ENCODE peak calls at places on chromosomes 2 and 18, in ten cellular contexts. S, J, U, V, Z, Q, F, W, A and L are unnamed samples.

GRCh38 chr18:45415614-45416013 is 199.7 kb upstream of the SLC14A2 start:
- DNase-seq in S (no peak), J (no peak), U (no peak), V (no peak), Z (no peak), Q (no peak), F (no peak), W (no peak), A (no peak), L (no peak)

GRCh38 chr2:85445316-85446295 is 27.1 kb downstream of the SH2D6 start:
- DNase-seq in S (no peak), J (no peak), U (no peak), V (peak; percentile 76), Z (no peak), Q (no peak), F (no peak), W (no peak), A (no peak), L (no peak)

GRCh38 chr2:102634831-102635241 is 15.5 kb downstream of the SLC9A2 start:
- DNase-seq in S (no peak), J (no peak), U (no peak), V (no peak), Z (no peak), Q (no peak), F (no peak), W (no peak), A (no peak), L (no peak)

GRCh38 chr2:188969236-188970032 is 4.7 kb upstream of the COL3A1 start:
- DNase-seq in S (no peak), J (no peak), U (no peak), V (no peak), Z (peak; percentile 23), Q (no peak), F (no peak), W (no peak), A (no peak), L (no peak)

GRCh38 chr2:212154392-212154791 is 384.2 kb downstream of the ERBB4 start:
- DNase-seq in S (no peak), J (no peak), U (no peak), V (no peak), Z (no peak), Q (no peak), F (no peak), W (no peak), A (no peak), L (no peak)

GRCh38 chr18:23645561-23645960 is 17.1 kb downstream of the ANKRD29 start:
- DNase-seq in S (no peak), J (no peak), U (no peak), V (no peak), Z (no peak), Q (no peak), F (no peak), W (no peak), A (no peak), L (no peak)

GRCh38 chr2:223954401-223954800 is 2.9 kb upstream of the MRPL44 start:
- DNase-seq in S (no peak), J (no peak), U (no peak), V (no peak), Z (no peak), Q (no peak), F (no peak), W (no peak), A (no peak), L (no peak)

GRCh38 chr2:3214827-3215404 is 162.7 kb downstream of the EIPR1 start:
- DNase-seq in S (no peak), J (no peak), U (no peak), V (no peak), Z (no peak), Q (no peak), F (no peak), W (no peak), A (no peak), L (no peak)

GRCh38 chr2:46847185-46847710 is 68.4 kb downstream of the MCFD2 start:
- DNase-seq in S (peak; percentile 96), J (no peak), U (peak; percentile 89), V (peak; percentile 99), Z (peak; percentile 95), Q (no peak), F (peak; percentile 97), W (peak; percentile 83), A (peak; percentile 97), L (peak; percentile 64)

GRCh38 chr2:877747-878146 is 72.9 kb upstream of the SNTG2 start:
- DNase-seq in S (no peak), J (no peak), U (no peak), V (no peak), Z (no peak), Q (no peak), F (no peak), W (no peak), A (peak; percentile 7), L (no peak)

GRCh38 chr2:159086332-159086731 is 117.9 kb downstream of the TANC1 start:
- DNase-seq in S (no peak), J (no peak), U (no peak), V (peak; percentile 42), Z (no peak), Q (no peak), F (no peak), W (no peak), A (peak; percentile 31), L (no peak)

GRCh38 chr18:26228562-26229260 is 2.5 kb downstream of the TAF4B start:
- DNase-seq in S (no peak), J (no peak), U (no peak), V (no peak), Z (peak; percentile 9), Q (no peak), F (no peak), W (no peak), A (no peak), L (no peak)

GRCh38 chr2:128585706-128586105 is 267.0 kb upstream of the HS6ST1 start:
- DNase-seq in S (no peak), J (no peak), U (peak; percentile 1), V (peak; percentile 26), Z (peak; percentile 94), Q (no peak), F (no peak), W (no peak), A (no peak), L (no peak)

GRCh38 chr2:191691016-191691725 is 13.2 kb downstream of the NABP1 start:
- DNase-seq in S (peak; percentile 62), J (peak; percentile 59), U (no peak), V (peak; percentile 48), Z (peak; percentile 92), Q (peak; percentile 61), F (no peak), W (no peak), A (peak; percentile 64), L (no peak)

GRCh38 chr2:62441421-62441820 is 64.6 kb downstream of the TMEM17 start:
- DNase-seq in S (no peak), J (no peak), U (no peak), V (no peak), Z (no peak), Q (no peak), F (no peak), W (no peak), A (no peak), L (no peak)

GRCh38 chr2:238167344-238167715 is 8.6 kb downstream of the ERFE start:
- DNase-seq in S (no peak), J (no peak), U (no peak), V (no peak), Z (no peak), Q (no peak), F (peak; percentile 44), W (no peak), A (no peak), L (no peak)

GRCh38 chr2:73970850-73971471 is 13.7 kb upstream of the TET3 start:
- DNase-seq in S (peak; percentile 82), J (peak; percentile 88), U (peak; percentile 75), V (peak; percentile 85), Z (no peak), Q (no peak), F (peak; percentile 77), W (no peak), A (peak; percentile 78), L (peak; percentile 65)

GRCh38 chr2:39620067-39620466 is 45.6 kb upstream of the TMEM178A start:
- DNase-seq in S (peak; percentile 46), J (no peak), U (peak; percentile 54), V (peak; percentile 85), Z (peak; percentile 96), Q (no peak), F (no peak), W (peak; percentile 25), A (peak; percentile 26), L (peak; percentile 10)

DNA sequence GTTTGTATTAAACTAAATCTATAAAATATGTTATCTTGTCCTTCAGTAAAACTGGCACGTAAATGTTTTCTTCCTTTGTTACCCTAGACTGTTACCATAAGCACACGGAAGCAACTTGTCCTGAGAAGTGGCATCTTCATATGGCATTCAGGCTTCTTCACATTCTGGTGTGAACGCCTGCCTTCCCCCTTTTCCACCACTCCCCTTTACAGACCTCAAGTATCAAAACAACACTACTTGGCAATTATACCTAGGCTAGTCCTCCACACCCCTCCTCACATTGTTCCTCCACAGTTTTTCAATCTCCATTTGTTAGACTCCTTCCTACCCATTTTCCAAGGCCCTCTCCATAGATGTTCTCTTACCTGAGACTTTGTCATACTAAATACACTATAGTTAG is 2.9 kb downstream of the MEX3C start:
- DNase-seq in S (no peak), J (no peak), U (no peak), V (no peak), Z (no peak), Q (no peak), F (no peak), W (no peak), A (no peak), L (no peak)
- H3K4me1 ChIP-seq in S (peaks cover 5% of the 10 kb centered on the region), J (peaks cover 10% of the 10 kb centered on the region), U (peaks cover 27% of the 10 kb centered on the region), V (peaks cover 61% of the 10 kb centered on the region), Z (peaks cover 6% of the 10 kb centered on the region), Q (peaks cover 11% of the 10 kb centered on the region), F (peaks cover 42% of the 10 kb centered on the region), W (peaks cover 33% of the 10 kb centered on the region), A (peaks cover 6% of the 10 kb centered on the region), L (peaks cover 51% of the 10 kb centered on the region)

GRCh38 chr2:194383404-194383803 is 1273.6 kb upstream of the SLC39A10 start:
- DNase-seq in S (no peak), J (no peak), U (no peak), V (no peak), Z (peak; percentile 19), Q (peak; percentile 12), F (no peak), W (no peak), A (no peak), L (no peak)
- H3K27ac ChIP-seq in S (no peak overlapping the region), J (no peak overlapping the region), U (no peak overlapping the region), V (no peak overlapping the region), Z (no peak overlapping the region), Q (no peak overlapping the region), F (no peak overlapping the region), W (no peak overlapping the region), A (no peak overlapping the region), L (no peak overlapping the region)

DNA sequence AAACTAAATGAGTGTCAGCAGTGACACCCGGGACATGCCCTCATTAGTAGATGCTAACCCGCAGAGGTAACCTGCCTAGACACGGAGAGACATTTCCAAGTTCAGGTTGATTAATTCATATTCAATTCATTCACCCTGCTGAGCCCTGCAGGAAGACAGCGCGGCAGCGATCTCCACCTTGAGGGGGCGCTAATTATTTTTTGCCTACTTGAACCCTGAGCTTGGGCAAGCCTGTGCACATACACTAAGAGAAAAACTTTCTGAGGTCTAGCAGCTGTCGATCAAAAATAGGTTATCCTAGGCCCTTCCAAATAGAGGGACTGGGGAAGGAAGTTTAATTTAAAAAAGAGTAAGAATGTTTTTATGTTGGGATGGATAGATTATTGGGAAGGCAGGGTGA is 1.3 kb upstream of the LYPD6 start:
- DNase-seq in S (no peak), J (no peak), U (no peak), V (no peak), Z (peak; percentile 14), Q (peak; percentile 16), F (no peak), W (no peak), A (peak; percentile 35), L (no peak)
- TF ChIP-seq CTCF in S (no peak), J (peak; percentile 7), U (no peak), V (no peak), Z (peak; percentile 61), Q (peak; percentile 79), F (peak; percentile 44), W (no peak), A (peak; percentile 23), L (no peak)

GRCh38 chr18:9916814-9917213 is 3.0 kb downstream of the VAPA start:
- DNase-seq in S (no peak), J (no peak), U (no peak), V (no peak), Z (no peak), Q (no peak), F (no peak), W (no peak), A (no peak), L (no peak)
- H3K4me1 ChIP-seq in S (peaks cover 2% of the 10 kb centered on the region), J (peaks cover 13% of the 10 kb centered on the region), U (peaks cover 21% of the 10 kb centered on the region), V (peaks cover 60% of the 10 kb centered on the region), Z (peaks cover 35% of the 10 kb centered on the region), Q (peaks cover 49% of the 10 kb centered on the region), F (peaks cover 57% of the 10 kb centered on the region), W (peaks cover 45% of the 10 kb centered on the region), A (peaks cover 7% of the 10 kb centered on the region), L (peaks cover 66% of the 10 kb centered on the region)